ENCODE peak calls at places on chromosomes 5 and 9, in nine cellular contexts. One of them, this sample, is unnamed.

GRCh38 chr5:140249536-140249935 is 53.4 kb downstream of the PFDN1 start:
- DNase-seq in NCI-H526 treated with DMSO at 0.1 percent for 48 hours: no peak
- DNase-seq in kidney: no peak
- DNase-seq in activated T-helper 1 cell treated with anti-CD3 and anti-CD28 coated beads, Interleukin-2, amount 50 U/mL, for 16 hours: no peak
- DNase-seq in T-helper 2 cell: no peak
- DNase-seq in hypothalamus: no peak
- DNase-seq in stimulated activated CD8-positive, alpha-beta memory T cell treated with anti-CD3 and anti-CD28 coated beads, Interleukin-7, amount 100 ng/mL, for 1 hour: no peak
- DNase-seq in GM10248: no peak
- DNase-seq in EL: no peak
- DNase-seq in this sample: no peak

GRCh38 chr5:137838976-137839375 is 28.7 kb upstream of the MYOT start:
- DNase-seq in NCI-H526 treated with DMSO at 0.1 percent for 48 hours: no peak
- DNase-seq in kidney: no peak
- DNase-seq in activated T-helper 1 cell treated with anti-CD3 and anti-CD28 coated beads, Interleukin-2, amount 50 U/mL, for 16 hours: no peak
- DNase-seq in T-helper 2 cell: no peak
- DNase-seq in hypothalamus: no peak
- DNase-seq in stimulated activated CD8-positive, alpha-beta memory T cell treated with anti-CD3 and anti-CD28 coated beads, Interleukin-7, amount 100 ng/mL, for 1 hour: no peak
- DNase-seq in GM10248: no peak
- DNase-seq in EL: no peak
- DNase-seq in this sample: no peak

GRCh38 chr9:136568288-136569081 is 22.6 kb upstream of the NOTCH1 start:
- DNase-seq in NCI-H526 treated with DMSO at 0.1 percent for 48 hours: no peak
- DNase-seq in kidney: peak
- DNase-seq in activated T-helper 1 cell treated with anti-CD3 and anti-CD28 coated beads, Interleukin-2, amount 50 U/mL, for 16 hours: no peak
- DNase-seq in T-helper 2 cell: no peak
- DNase-seq in hypothalamus: no peak
- DNase-seq in stimulated activated CD8-positive, alpha-beta memory T cell treated with anti-CD3 and anti-CD28 coated beads, Interleukin-7, amount 100 ng/mL, for 1 hour: no peak
- DNase-seq in GM10248: no peak
- DNase-seq in EL: no peak
- DNase-seq in this sample: no peak

GRCh38 chr5:72612810-72613209 is 105.6 kb upstream of the ZNF366 start:
- DNase-seq in NCI-H526 treated with DMSO at 0.1 percent for 48 hours: no peak
- DNase-seq in kidney: no peak
- DNase-seq in activated T-helper 1 cell treated with anti-CD3 and anti-CD28 coated beads, Interleukin-2, amount 50 U/mL, for 16 hours: no peak
- DNase-seq in T-helper 2 cell: no peak
- DNase-seq in hypothalamus: no peak
- DNase-seq in stimulated activated CD8-positive, alpha-beta memory T cell treated with anti-CD3 and anti-CD28 coated beads, Interleukin-7, amount 100 ng/mL, for 1 hour: no peak
- DNase-seq in GM10248: no peak
- DNase-seq in EL: no peak
- DNase-seq in this sample: peak

GRCh38 chr5:159336586-159337290 is 6.5 kb upstream of the IL12B start:
- DNase-seq in NCI-H526 treated with DMSO at 0.1 percent for 48 hours: no peak
- DNase-seq in kidney: no peak
- DNase-seq in activated T-helper 1 cell treated with anti-CD3 and anti-CD28 coated beads, Interleukin-2, amount 50 U/mL, for 16 hours: no peak
- DNase-seq in T-helper 2 cell: no peak
- DNase-seq in hypothalamus: no peak
- DNase-seq in stimulated activated CD8-positive, alpha-beta memory T cell treated with anti-CD3 and anti-CD28 coated beads, Interleukin-7, amount 100 ng/mL, for 1 hour: no peak
- DNase-seq in GM10248: no peak
- DNase-seq in EL: no peak
- DNase-seq in this sample: no peak

GRCh38 chr9:133791069-133791468 is 52.9 kb upstream of the SARDH start:
- DNase-seq in NCI-H526 treated with DMSO at 0.1 percent for 48 hours: no peak
- DNase-seq in kidney: no peak
- DNase-seq in activated T-helper 1 cell treated with anti-CD3 and anti-CD28 coated beads, Interleukin-2, amount 50 U/mL, for 16 hours: no peak
- DNase-seq in T-helper 2 cell: no peak
- DNase-seq in hypothalamus: no peak
- DNase-seq in stimulated activated CD8-positive, alpha-beta memory T cell treated with anti-CD3 and anti-CD28 coated beads, Interleukin-7, amount 100 ng/mL, for 1 hour: no peak
- DNase-seq in GM10248: no peak
- DNase-seq in EL: no peak
- DNase-seq in this sample: no peak

GRCh38 chr5:133425764-133426738 is 186.3 kb downstream of the FSTL4 start:
- DNase-seq in NCI-H526 treated with DMSO at 0.1 percent for 48 hours: no peak
- DNase-seq in kidney: no peak
- DNase-seq in activated T-helper 1 cell treated with anti-CD3 and anti-CD28 coated beads, Interleukin-2, amount 50 U/mL, for 16 hours: no peak
- DNase-seq in T-helper 2 cell: no peak
- DNase-seq in hypothalamus: no peak
- DNase-seq in stimulated activated CD8-positive, alpha-beta memory T cell treated with anti-CD3 and anti-CD28 coated beads, Interleukin-7, amount 100 ng/mL, for 1 hour: no peak
- DNase-seq in GM10248: no peak
- DNase-seq in EL: no peak
- DNase-seq in this sample: no peak

GRCh38 chr9:76158713-76159112 is 235.5 kb downstream of the RFK start:
- DNase-seq in NCI-H526 treated with DMSO at 0.1 percent for 48 hours: no peak
- DNase-seq in kidney: no peak
- DNase-seq in activated T-helper 1 cell treated with anti-CD3 and anti-CD28 coated beads, Interleukin-2, amount 50 U/mL, for 16 hours: no peak
- DNase-seq in T-helper 2 cell: no peak
- DNase-seq in hypothalamus: no peak
- DNase-seq in stimulated activated CD8-positive, alpha-beta memory T cell treated with anti-CD3 and anti-CD28 coated beads, Interleukin-7, amount 100 ng/mL, for 1 hour: no peak
- DNase-seq in GM10248: no peak
- DNase-seq in EL: no peak
- DNase-seq in this sample: no peak

GRCh38 chr9:109956811-109957440 is 176.9 kb downstream of the PALM2AKAP2 start:
- DNase-seq in NCI-H526 treated with DMSO at 0.1 percent for 48 hours: no peak
- DNase-seq in kidney: no peak
- DNase-seq in activated T-helper 1 cell treated with anti-CD3 and anti-CD28 coated beads, Interleukin-2, amount 50 U/mL, for 16 hours: no peak
- DNase-seq in T-helper 2 cell: no peak
- DNase-seq in hypothalamus: no peak
- DNase-seq in stimulated activated CD8-positive, alpha-beta memory T cell treated with anti-CD3 and anti-CD28 coated beads, Interleukin-7, amount 100 ng/mL, for 1 hour: no peak
- DNase-seq in GM10248: no peak
- DNase-seq in EL: no peak
- DNase-seq in this sample: no peak

GRCh38 chr9:95007470-95007869 is 281.0 kb downstream of the AOPEP start:
- DNase-seq in NCI-H526 treated with DMSO at 0.1 percent for 48 hours: peak
- DNase-seq in kidney: no peak
- DNase-seq in activated T-helper 1 cell treated with anti-CD3 and anti-CD28 coated beads, Interleukin-2, amount 50 U/mL, for 16 hours: no peak
- DNase-seq in T-helper 2 cell: no peak
- DNase-seq in hypothalamus: no peak
- DNase-seq in stimulated activated CD8-positive, alpha-beta memory T cell treated with anti-CD3 and anti-CD28 coated beads, Interleukin-7, amount 100 ng/mL, for 1 hour: no peak
- DNase-seq in GM10248: no peak
- DNase-seq in EL: no peak
- DNase-seq in this sample: peak

GRCh38 chr9:119701651-119702050 is 332.4 kb upstream of the BRINP1 start:
- DNase-seq in NCI-H526 treated with DMSO at 0.1 percent for 48 hours: no peak
- DNase-seq in kidney: no peak
- DNase-seq in activated T-helper 1 cell treated with anti-CD3 and anti-CD28 coated beads, Interleukin-2, amount 50 U/mL, for 16 hours: no peak
- DNase-seq in T-helper 2 cell: no peak
- DNase-seq in hypothalamus: no peak
- DNase-seq in stimulated activated CD8-positive, alpha-beta memory T cell treated with anti-CD3 and anti-CD28 coated beads, Interleukin-7, amount 100 ng/mL, for 1 hour: no peak
- DNase-seq in GM10248: no peak
- DNase-seq in EL: no peak
- DNase-seq in this sample: no peak

GRCh38 chr5:176134529-176135223 is 103.5 kb upstream of the SIMC1 start:
- DNase-seq in NCI-H526 treated with DMSO at 0.1 percent for 48 hours: no peak
- DNase-seq in kidney: peak
- DNase-seq in activated T-helper 1 cell treated with anti-CD3 and anti-CD28 coated beads, Interleukin-2, amount 50 U/mL, for 16 hours: no peak
- DNase-seq in T-helper 2 cell: no peak
- DNase-seq in hypothalamus: no peak
- DNase-seq in stimulated activated CD8-positive, alpha-beta memory T cell treated with anti-CD3 and anti-CD28 coated beads, Interleukin-7, amount 100 ng/mL, for 1 hour: no peak
- DNase-seq in GM10248: no peak
- DNase-seq in EL: no peak
- DNase-seq in this sample: no peak

GRCh38 chr5:139481122-139481533 is 1.4 kb downstream of the STING1 start:
- DNase-seq in NCI-H526 treated with DMSO at 0.1 percent for 48 hours: no peak
- DNase-seq in kidney: peak
- DNase-seq in activated T-helper 1 cell treated with anti-CD3 and anti-CD28 coated beads, Interleukin-2, amount 50 U/mL, for 16 hours: no peak
- DNase-seq in T-helper 2 cell: no peak
- DNase-seq in hypothalamus: no peak
- DNase-seq in stimulated activated CD8-positive, alpha-beta memory T cell treated with anti-CD3 and anti-CD28 coated beads, Interleukin-7, amount 100 ng/mL, for 1 hour: no peak
- DNase-seq in GM10248: peak
- DNase-seq in EL: no peak
- DNase-seq in this sample: peak

GRCh38 chr5:146151970-146152369 is 30.5 kb downstream of the LARS1 start:
- DNase-seq in NCI-H526 treated with DMSO at 0.1 percent for 48 hours: no peak
- DNase-seq in kidney: no peak
- DNase-seq in activated T-helper 1 cell treated with anti-CD3 and anti-CD28 coated beads, Interleukin-2, amount 50 U/mL, for 16 hours: no peak
- DNase-seq in T-helper 2 cell: no peak
- DNase-seq in hypothalamus: no peak
- DNase-seq in stimulated activated CD8-positive, alpha-beta memory T cell treated with anti-CD3 and anti-CD28 coated beads, Interleukin-7, amount 100 ng/mL, for 1 hour: no peak
- DNase-seq in GM10248: no peak
- DNase-seq in EL: no peak
- DNase-seq in this sample: no peak

GRCh38 chr5:55308254-55308836 is 556 bp downstream of the MTREX start:
- DNase-seq in NCI-H526 treated with DMSO at 0.1 percent for 48 hours: peak
- DNase-seq in kidney: no peak
- DNase-seq in activated T-helper 1 cell treated with anti-CD3 and anti-CD28 coated beads, Interleukin-2, amount 50 U/mL, for 16 hours: no peak
- DNase-seq in T-helper 2 cell: no peak
- DNase-seq in hypothalamus: no peak
- DNase-seq in stimulated activated CD8-positive, alpha-beta memory T cell treated with anti-CD3 and anti-CD28 coated beads, Interleukin-7, amount 100 ng/mL, for 1 hour: no peak
- DNase-seq in GM10248: no peak
- DNase-seq in EL: peak
- DNase-seq in this sample: peak

GRCh38 chr5:56549096-56549886 is 266.1 kb upstream of the MAP3K1 start:
- DNase-seq in NCI-H526 treated with DMSO at 0.1 percent for 48 hours: no peak
- DNase-seq in kidney: no peak
- DNase-seq in activated T-helper 1 cell treated with anti-CD3 and anti-CD28 coated beads, Interleukin-2, amount 50 U/mL, for 16 hours: no peak
- DNase-seq in T-helper 2 cell: no peak
- DNase-seq in hypothalamus: no peak
- DNase-seq in stimulated activated CD8-positive, alpha-beta memory T cell treated with anti-CD3 and anti-CD28 coated beads, Interleukin-7, amount 100 ng/mL, for 1 hour: no peak
- DNase-seq in GM10248: no peak
- DNase-seq in EL: no peak
- DNase-seq in this sample: no peak

GRCh38 chr9:72113081-72113480 is 36.2 kb upstream of the GDA start:
- DNase-seq in NCI-H526 treated with DMSO at 0.1 percent for 48 hours: no peak
- DNase-seq in kidney: no peak
- DNase-seq in activated T-helper 1 cell treated with anti-CD3 and anti-CD28 coated beads, Interleukin-2, amount 50 U/mL, for 16 hours: no peak
- DNase-seq in T-helper 2 cell: no peak
- DNase-seq in hypothalamus: no peak
- DNase-seq in stimulated activated CD8-positive, alpha-beta memory T cell treated with anti-CD3 and anti-CD28 coated beads, Interleukin-7, amount 100 ng/mL, for 1 hour: no peak
- DNase-seq in GM10248: no peak
- DNase-seq in EL: no peak
- DNase-seq in this sample: no peak

GRCh38 chr9:87842878-87843585 is 39.6 kb upstream of the SPATA31E1 start:
- DNase-seq in NCI-H526 treated with DMSO at 0.1 percent for 48 hours: no peak
- DNase-seq in kidney: no peak
- DNase-seq in activated T-helper 1 cell treated with anti-CD3 and anti-CD28 coated beads, Interleukin-2, amount 50 U/mL, for 16 hours: no peak
- DNase-seq in T-helper 2 cell: no peak
- DNase-seq in hypothalamus: no peak
- DNase-seq in stimulated activated CD8-positive, alpha-beta memory T cell treated with anti-CD3 and anti-CD28 coated beads, Interleukin-7, amount 100 ng/mL, for 1 hour: no peak
- DNase-seq in GM10248: no peak
- DNase-seq in EL: no peak
- DNase-seq in this sample: no peak

GRCh38 chr9:136608331-136609159 is 54.2 kb upstream of the EGFL7 start:
- DNase-seq in NCI-H526 treated with DMSO at 0.1 percent for 48 hours: no peak
- DNase-seq in kidney: no peak
- DNase-seq in activated T-helper 1 cell treated with anti-CD3 and anti-CD28 coated beads, Interleukin-2, amount 50 U/mL, for 16 hours: no peak
- DNase-seq in T-helper 2 cell: no peak
- DNase-seq in hypothalamus: no peak
- DNase-seq in stimulated activated CD8-positive, alpha-beta memory T cell treated with anti-CD3 and anti-CD28 coated beads, Interleukin-7, amount 100 ng/mL, for 1 hour: no peak
- DNase-seq in GM10248: no peak
- DNase-seq in EL: no peak
- DNase-seq in this sample: no peak

This sample was measured in LHCN-M2.